ENCODE peak calls at places on chromosomes 12 and 14, in nine cellular contexts. E, W, H, V, Z, I, Y, P and K are unnamed samples. For H3K9me3, the result is how much of the 10 kb centered on the place peaks cover.

GRCh38 chr14:61119006-61119405 is 138.0 kb downstream of the SLC38A6 start:
- DNase-seq in E (no peak), W (no peak), H (no peak), V (no peak), Z (no peak), I (no peak), Y (no peak), P (no peak), K (no peak)

GRCh38 chr12:45122776-45123380 is 72.0 kb upstream of the DBX2 start:
- DNase-seq in E (no peak), W (peak), H (no peak), V (no peak), Z (no peak), I (no peak), Y (no peak), P (peak), K (no peak)

GRCh38 chr14:96748371-96748770 is 48.8 kb upstream of the VRK1 start:
- DNase-seq in E (no peak), W (no peak), H (no peak), V (no peak), Z (no peak), I (no peak), Y (no peak), P (no peak), K (no peak)

GRCh38 chr12:124994435-124994975 is 1.1 kb downstream of the BRI3BP start:
- DNase-seq in E (no peak), W (peak), H (no peak), V (no peak), Z (peak), I (no peak), Y (no peak), P (no peak), K (no peak)

GRCh38 chr14:94125659-94126418 is 3.6 kb downstream of the IFI27L2 start:
- DNase-seq in E (no peak), W (no peak), H (no peak), V (no peak), Z (no peak), I (no peak), Y (no peak), P (no peak), K (no peak)

GRCh38 chr14:54241517-54241916 is 155.3 kb upstream of the CDKN3 start:
- DNase-seq in E (no peak), W (no peak), H (no peak), V (no peak), Z (no peak), I (no peak), Y (no peak), P (no peak), K (no peak)

GRCh38 chr12:53252349-53252916 is 15.7 kb upstream of the ESPL1 start:
- DNase-seq in E (peak), W (no peak), H (no peak), V (peak), Z (no peak), I (peak), Y (peak), P (peak), K (peak)

GRCh38 chr12:110046451-110047187 is 1.7 kb downstream of the C12orf76 start:
- DNase-seq in E (no peak), W (no peak), H (no peak), V (no peak), Z (no peak), I (no peak), Y (no peak), P (no peak), K (no peak)

GRCh38 chr12:94427520-94428381 is 31.9 kb downstream of the CEP83 start:
- DNase-seq in E (no peak), W (peak), H (peak), V (no peak), Z (no peak), I (peak), Y (no peak), P (peak), K (no peak)

GRCh38 chr12:89789862-89790261 is 81.2 kb upstream of the ATP2B1 start:
- DNase-seq in E (no peak), W (no peak), H (no peak), V (no peak), Z (no peak), I (no peak), Y (no peak), P (no peak), K (no peak)

GRCh38 chr14:20455355-20456300 is 602 bp downstream of the APEX1 start:
- DNase-seq in E (no peak), W (peak), H (peak), V (peak), Z (peak), I (no peak), Y (no peak), P (peak), K (no peak)

GRCh38 chr12:117792471-117792870 is 176.3 kb downstream of the KSR2 start:
- DNase-seq in E (no peak), W (no peak), H (no peak), V (no peak), Z (no peak), I (no peak), Y (no peak), P (no peak), K (no peak)

GRCh38 chr14:65361920-65362319 is 50.6 kb upstream of the FUT8 start:
- DNase-seq in E (no peak), W (peak), H (peak), V (no peak), Z (no peak), I (no peak), Y (no peak), P (peak), K (no peak)

GRCh38 chr12:66087365-66087943 is 43.1 kb downstream of the LLPH start:
- DNase-seq in E (no peak), W (peak), H (peak), V (peak), Z (no peak), I (peak), Y (peak), P (peak), K (no peak)

GRCh38 chr12:666766-667308 is 3.6 kb upstream of the NINJ2 start:
- DNase-seq in E (no peak), W (peak), H (no peak), V (no peak), Z (no peak), I (no peak), Y (no peak), P (peak), K (no peak)

GRCh38 chr12:123516221-123516780 is 17.2 kb downstream of the RILPL1 start:
- DNase-seq in E (no peak), W (no peak), H (no peak), V (no peak), Z (no peak), I (no peak), Y (no peak), P (no peak), K (no peak)

GRCh38 chr14:51653096-51653814 is 1.5 kb downstream of the FRMD6 start:
- DNase-seq in E (no peak), W (peak), H (no peak), V (peak), Z (no peak), I (no peak), Y (no peak), P (peak), K (peak)

GRCh38 chr12:25130741-25131188 is 64.2 kb downstream of the DNAI7 start:
- DNase-seq in E (no peak), W (peak), H (peak), V (peak), Z (no peak), I (no peak), Y (no peak), P (peak), K (no peak)

GRCh38 chr12:27210187-27210586 is 33.9 kb upstream of the STK38L start:
- DNase-seq in E (no peak), W (no peak), H (no peak), V (no peak), Z (no peak), I (no peak), Y (no peak), P (no peak), K (no peak)

GRCh38 chr12:16946691-16947090 is 340.7 kb upstream of the LMO3 start:
- DNase-seq in E (no peak), W (no peak), H (no peak), V (no peak), Z (no peak), I (no peak), Y (no peak), P (no peak), K (no peak)

GRCh38 chr12:132423251-132424117 is 66.5 kb upstream of the FBRSL1 start:
- DNase-seq in E (no peak), W (no peak), H (no peak), V (peak), Z (peak), I (no peak), Y (no peak), P (no peak), K (no peak)

GRCh38 chr12:12503384-12504078 is 59.1 kb downstream of the DUSP16 start:
- DNase-seq in E (no peak), W (no peak), H (no peak), V (no peak), Z (no peak), I (no peak), Y (no peak), P (no peak), K (no peak)

GRCh38 chr12:96070670-96071279 is 35.4 kb upstream of the LTA4H start:
- DNase-seq in E (no peak), W (peak), H (no peak), V (no peak), Z (no peak), I (no peak), Y (no peak), P (peak), K (peak)

GRCh38 chr12:75739916-75740315 is 228.5 kb upstream of the KRR1 start:
- DNase-seq in E (peak), W (no peak), H (no peak), V (no peak), Z (no peak), I (no peak), Y (no peak), P (no peak), K (no peak)

GRCh38 chr14:21923820-21924219 is 250.2 kb upstream of the OR4E1 start:
- DNase-seq in E (no peak), W (no peak), H (no peak), V (no peak), Z (no peak), I (no peak), Y (no peak), P (no peak), K (no peak)

GRCh38 chr12:80936642-80937390 is 918 bp downstream of the LIN7A start:
- DNase-seq in E (peak), W (peak), H (no peak), V (peak), Z (peak), I (peak), Y (peak), P (peak), K (peak)

GRCh38 chr14:77026166-77026929 is 2.2 kb downstream of the IRF2BPL start:
- DNase-seq in E (peak), W (peak), H (no peak), V (no peak), Z (peak), I (no peak), Y (peak), P (peak), K (peak)

GRCh38 chr12:54608786-54609185 is 20.3 kb upstream of the PPP1R1A start:
- DNase-seq in E (no peak), W (no peak), H (no peak), V (no peak), Z (no peak), I (no peak), Y (no peak), P (no peak), K (no peak)

GRCh38 chr14:60773558-60773957 is 39.0 kb downstream of the MNAT1 start:
- DNase-seq in E (no peak), W (no peak), H (no peak), V (no peak), Z (no peak), I (no peak), Y (no peak), P (no peak), K (no peak)

GRCh38 chr14:95026851-95027463 is 130.4 kb downstream of the DICER1 start:
- DNase-seq in E (no peak), W (no peak), H (no peak), V (no peak), Z (no peak), I (peak), Y (no peak), P (no peak), K (no peak)

GRCh38 chr14:79638647-79639266 is 572.5 kb downstream of the DIO2 start:
- DNase-seq in E (no peak), W (no peak), H (no peak), V (no peak), Z (no peak), I (no peak), Y (no peak), P (no peak), K (no peak)

GRCh38 chr12:72273851-72274284 is 1.7 kb downstream of the TRHDE start:
- DNase-seq in E (peak), W (no peak), H (no peak), V (no peak), Z (peak), I (no peak), Y (no peak), P (peak), K (no peak)

GRCh38 chr12:58034311-58034710 is 92.9 kb downstream of the ATP23 start:
- DNase-seq in E (no peak), W (no peak), H (no peak), V (no peak), Z (no peak), I (no peak), Y (no peak), P (no peak), K (peak)
- H3K9me3 ChIP-seq in E (under half), W (under half), H (under half), V (under half), Z (half or more), I (under half), Y (under half), P (under half), K (under half)

DNA sequence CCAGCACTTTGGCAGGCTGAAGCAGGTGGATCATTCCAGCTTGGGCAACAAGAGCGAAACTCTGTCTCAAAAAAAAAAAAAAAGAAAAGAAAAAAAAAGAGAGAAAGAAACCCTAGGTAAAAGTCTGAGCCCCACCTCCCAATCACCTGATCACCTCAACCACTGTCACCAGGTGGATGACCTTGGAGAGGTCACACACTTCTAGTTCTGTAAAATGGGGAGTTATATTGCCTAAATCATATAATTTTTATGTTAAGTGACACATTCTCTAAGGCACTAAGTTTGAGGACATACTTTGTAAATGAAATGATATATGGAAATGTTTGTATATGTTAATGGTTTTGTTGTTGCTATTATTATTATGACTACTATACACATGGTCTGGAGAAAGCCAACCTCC is 1.5 kb upstream of the ERBB3 start:
- DNase-seq in E (no peak), W (no peak), H (no peak), V (no peak), Z (no peak), I (no peak), Y (no peak), P (no peak), K (no peak)
- H3K27ac ChIP-seq in E (peak), W (no peak), H (no peak), V (peak), Z (no peak), I (no peak), Y (peak), P (no peak), K (peak)

GRCh38 chr12:55682087-55682796 is 25.5 kb downstream of the ITGA7 start:
- DNase-seq in E (no peak), W (no peak), H (no peak), V (peak), Z (no peak), I (no peak), Y (no peak), P (no peak), K (no peak)

GRCh38 chr12:55679691-55680090 is 28.0 kb downstream of the ITGA7 start:
- DNase-seq in E (peak), W (no peak), H (no peak), V (no peak), Z (no peak), I (no peak), Y (no peak), P (no peak), K (no peak)

GRCh38 chr12:55683676-55684075 is 24.0 kb downstream of the ITGA7 start:
- DNase-seq in E (peak), W (no peak), H (no peak), V (no peak), Z (no peak), I (no peak), Y (no peak), P (no peak), K (no peak)

GRCh38 chr12:55684761-55685370 is 22.8 kb downstream of the ITGA7 start:
- DNase-seq in E (peak), W (no peak), H (no peak), V (no peak), Z (no peak), I (no peak), Y (no peak), P (no peak), K (no peak)

DNA sequence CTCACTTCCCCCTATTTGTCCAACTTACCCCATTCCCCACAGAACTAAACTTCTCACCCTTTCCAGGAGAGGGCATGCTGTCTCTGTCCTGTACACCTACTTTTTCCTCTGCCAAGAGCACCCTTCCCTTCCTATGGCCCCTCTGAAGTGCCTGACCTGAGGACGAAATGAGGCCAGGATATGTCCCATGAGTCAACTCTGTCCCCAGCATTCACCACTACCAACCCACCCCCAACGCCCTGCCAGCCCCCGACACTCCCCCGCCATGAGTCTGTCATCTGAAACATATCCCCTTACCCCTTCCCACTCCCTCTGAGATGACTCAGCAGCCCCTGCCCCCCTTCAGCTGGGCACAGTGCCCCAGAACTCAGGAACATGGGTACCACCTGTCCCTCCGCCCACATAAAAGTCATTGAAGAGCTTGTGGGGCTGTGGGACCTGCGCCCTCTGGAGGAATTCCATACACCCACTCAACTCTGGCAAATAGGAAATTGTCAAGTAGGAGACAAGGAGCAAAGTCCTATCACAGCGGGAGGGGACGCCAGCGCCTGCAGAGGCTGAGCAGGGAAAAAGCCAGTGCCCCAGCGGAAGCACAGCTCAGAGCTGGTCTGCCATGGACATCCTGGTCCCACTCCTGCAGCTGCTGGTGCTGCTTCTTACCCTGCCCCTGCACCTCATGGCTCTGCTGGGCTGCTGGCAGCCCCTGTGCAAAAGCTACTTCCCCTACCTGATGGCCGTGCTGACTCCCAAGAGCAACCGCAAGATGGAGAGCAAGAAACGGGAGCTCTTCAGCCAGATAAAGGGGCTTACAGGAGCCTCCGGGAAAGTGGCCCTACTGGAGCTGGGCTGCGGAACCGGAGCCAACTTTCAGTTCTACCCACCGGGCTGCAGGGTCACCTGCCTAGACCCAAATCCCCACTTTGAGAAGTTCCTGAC is 26.3 kb downstream of the ITGA7 start:
- DNase-seq in E (peak), W (peak), H (no peak), V (peak), Z (peak), I (peak), Y (peak), P (peak), K (peak)
- H3K4me3 ChIP-seq in E (peak), W (peak), H (peak), V (peak), Z (peak), I (no peak), Y (peak), P (no peak), K (peak)

GRCh38 chr12:99282670-99283069 is 364.9 kb upstream of the GARIN6 start:
- DNase-seq in E (no peak), W (no peak), H (no peak), V (no peak), Z (no peak), I (no peak), Y (no peak), P (no peak), K (no peak)

GRCh38 chr12:99281277-99281676 is 366.3 kb upstream of the GARIN6 start:
- DNase-seq in E (no peak), W (peak), H (no peak), V (no peak), Z (no peak), I (no peak), Y (no peak), P (no peak), K (no peak)

GRCh38 chr12:99284161-99284560 is 363.4 kb upstream of the GARIN6 start:
- DNase-seq in E (no peak), W (no peak), H (no peak), V (no peak), Z (no peak), I (no peak), Y (no peak), P (no peak), K (no peak)

GRCh38 chr12:99278899-99279298 is 368.7 kb upstream of the GARIN6 start:
- DNase-seq in E (no peak), W (no peak), H (no peak), V (no peak), Z (no peak), I (no peak), Y (no peak), P (no peak), K (no peak)

GRCh38 chr12:99282086-99282485 is 365.5 kb upstream of the GARIN6 start:
- DNase-seq in E (no peak), W (no peak), H (no peak), V (no peak), Z (no peak), I (no peak), Y (no peak), P (no peak), K (no peak)
- H3K9me3 ChIP-seq in E (under half), W (under half), H (under half), V (under half), Z (under half), I (under half), Y (under half), P (under half), K (under half)